ENCODE peak calls at places on chromosomes 1 and 21, in four cellular contexts. L is nucleus accumbens; F is left cardiac atrium; T is CD4-positive, CD25-positive, alpha-beta regulatory T cell. Z is an unnamed sample.

GRCh38 chr1:6502000-6502891 is 10.8 kb upstream of the PLEKHG5 start:
- DNase-seq in L (no peak), F (peak), T (no peak), Z (no peak)

GRCh38 chr1:24175033-24175755 is 11.9 kb downstream of the IFNLR1 start:
- DNase-seq in L (no peak), F (no peak), T (no peak), Z (no peak)

GRCh38 chr1:67853704-67854103 is 20.4 kb upstream of the GNG12 start:
- DNase-seq in L (no peak), F (peak), T (no peak), Z (peak)

GRCh38 chr1:205217418-205217817 is 5.9 kb upstream of the DSTYK start:
- DNase-seq in L (no peak), F (no peak), T (no peak), Z (peak)

GRCh38 chr21:44062380-44062779 is 44.8 kb upstream of the PWP2 start:
- DNase-seq in L (no peak), F (no peak), T (no peak), Z (no peak)

GRCh38 chr1:117232551-117232950 is 21.8 kb upstream of the VTCN1 start:
- DNase-seq in L (no peak), F (no peak), T (no peak), Z (peak)

GRCh38 chr1:156146006-156146748 is 7.2 kb upstream of the SEMA4A start:
- DNase-seq in L (no peak), F (peak), T (peak), Z (peak)

GRCh38 chr1:68485431-68486022 is 11.4 kb downstream of the DEPDC1 start:
- DNase-seq in L (no peak), F (no peak), T (no peak), Z (no peak)

GRCh38 chr1:116284819-116285390 is 88.1 kb upstream of the ATP1A1 start:
- DNase-seq in L (no peak), F (no peak), T (no peak), Z (no peak)

GRCh38 chr1:14897080-14897449 is 256.5 kb upstream of the TMEM51 start:
- DNase-seq in L (no peak), F (no peak), T (no peak), Z (no peak)

GRCh38 chr1:5223266-5223665 is 568.9 kb downstream of the AJAP1 start:
- DNase-seq in L (peak), F (no peak), T (no peak), Z (no peak)

GRCh38 chr1:167492509-167492910 is 25.8 kb downstream of the CD247 start:
- DNase-seq in L (no peak), F (no peak), T (peak), Z (no peak)

GRCh38 chr1:109425902-109426277 is 358 bp downstream of the PSMA5 start:
- DNase-seq in L (no peak), F (peak), T (no peak), Z (no peak)

GRCh38 chr1:228315484-228315944 is 91.1 kb downstream of the TRIM11 start:
- DNase-seq in L (no peak), F (no peak), T (no peak), Z (no peak)

GRCh38 chr1:57637155-57637554 is 213.3 kb upstream of the DAB1 start:
- DNase-seq in L (no peak), F (no peak), T (no peak), Z (peak)

GRCh38 chr1:25642710-25643109 is 26.1 kb downstream of the MAN1C1 start:
- DNase-seq in L (no peak), F (peak), T (peak), Z (no peak)

GRCh38 chr1:154502742-154503111 is 515 bp upstream of the SHE start:
- DNase-seq in L (no peak), F (no peak), T (no peak), Z (no peak)

GRCh38 chr1:27455166-27455811 is 34.7 kb downstream of the WASF2 start:
- DNase-seq in L (no peak), F (no peak), T (peak), Z (no peak)

GRCh38 chr1:166676981-166677380 is 162.3 kb upstream of the POGK start:
- DNase-seq in L (no peak), F (no peak), T (no peak), Z (no peak)

GRCh38 chr1:160971618-160972056 is 17.0 kb upstream of the ITLN2 start:
- DNase-seq in L (no peak), F (no peak), T (no peak), Z (no peak)

GRCh38 chr1:178632619-178633018 is 92.4 kb upstream of the RALGPS2 start:
- DNase-seq in L (no peak), F (no peak), T (no peak), Z (no peak)

GRCh38 chr1:75614455-75615379 is 3.8 kb upstream of the SLC44A5 start:
- DNase-seq in L (no peak), F (peak), T (no peak), Z (no peak)

GRCh38 chr1:53944469-53945182 is 873 bp downstream of the IFT25 start:
- DNase-seq in L (no peak), F (no peak), T (no peak), Z (no peak)

GRCh38 chr1:209411491-209411929 is 172.0 kb upstream of the CAMK1G start:
- DNase-seq in L (no peak), F (no peak), T (no peak), Z (no peak)

GRCh38 chr1:155513300-155513926 is 49.2 kb downstream of the ASH1L start:
- DNase-seq in L (no peak), F (no peak), T (no peak), Z (no peak)

GRCh38 chr1:33140153-33141149 is 41.4 kb downstream of the TRIM62 start:
- DNase-seq in L (no peak), F (no peak), T (no peak), Z (no peak)

GRCh38 chr1:41662061-41662655 is 177.7 kb upstream of the EDN2 start:
- DNase-seq in L (no peak), F (peak), T (peak), Z (no peak)

GRCh38 chr1:35707253-35708178 is 11.2 kb downstream of the C1orf216 start:
- DNase-seq in L (no peak), F (peak), T (peak), Z (no peak)

GRCh38 chr1:84365225-84366221 is 32.8 kb upstream of the DNASE2B start:
- DNase-seq in L (no peak), F (no peak), T (no peak), Z (peak)